ENCODE peak calls at places on chromosomes 13 and 19, in six cellular contexts. One of them, this sample, is unnamed.

GRCh38 chr13:84658881-84659661 is 776.8 kb upstream of the SLITRK1 start:
- DNase-seq in endothelial cell: no peak
- DNase-seq in A549: no peak
- DNase-seq in testis: no peak
- DNase-seq in GM23338: no peak
- DNase-seq in choroid plexus epithelial cell: no peak
- DNase-seq in this sample: no peak

GRCh38 chr13:50543767-50544166 is 299.7 kb downstream of the DLEU7 start:
- DNase-seq in A549: no peak
- DNase-seq in choroid plexus epithelial cell: peak
- DNase-seq in GM23338: peak
- DNase-seq in testis: no peak
- DNase-seq in endothelial cell: no peak
- DNase-seq in this sample: no peak

GRCh38 chr19:50896591-50897190 is 14.5 kb downstream of the KLK4 start:
- DNase-seq in endothelial cell: no peak
- DNase-seq in choroid plexus epithelial cell: peak
- DNase-seq in GM23338: no peak
- DNase-seq in A549: peak
- DNase-seq in testis: no peak
- DNase-seq in this sample: no peak

GRCh38 chr13:36421447-36421846 is 10.8 kb upstream of the CCNA1 start:
- DNase-seq in choroid plexus epithelial cell: peak
- DNase-seq in GM23338: no peak
- DNase-seq in A549: no peak
- DNase-seq in endothelial cell: no peak
- DNase-seq in testis: no peak
- DNase-seq in this sample: no peak

GRCh38 chr19:9597027-9597426 is 12.7 kb upstream of the ZNF121 start:
- DNase-seq in choroid plexus epithelial cell: peak
- DNase-seq in testis: no peak
- DNase-seq in endothelial cell: no peak
- DNase-seq in GM23338: no peak
- DNase-seq in A549: no peak
- DNase-seq in this sample: no peak

GRCh38 chr19:2167896-2168618 is 4.3 kb downstream of the DOT1L start:
- DNase-seq in endothelial cell: no peak
- DNase-seq in choroid plexus epithelial cell: peak
- DNase-seq in GM23338: no peak
- DNase-seq in testis: peak
- DNase-seq in A549: peak
- DNase-seq in this sample: peak

GRCh38 chr19:42140125-42140754 is 8.0 kb upstream of the POU2F2 start:
- DNase-seq in endothelial cell: peak
- DNase-seq in A549: peak
- DNase-seq in testis: peak
- DNase-seq in choroid plexus epithelial cell: peak
- DNase-seq in GM23338: peak
- DNase-seq in this sample: peak

GRCh38 chr13:65112123-65113075 is 2117.7 kb downstream of the PCDH9 start:
- DNase-seq in testis: no peak
- DNase-seq in GM23338: no peak
- DNase-seq in A549: peak
- DNase-seq in endothelial cell: no peak
- DNase-seq in choroid plexus epithelial cell: peak
- DNase-seq in this sample: no peak

GRCh38 chr19:48881741-48882657 is 9.8 kb downstream of the PPP1R15A start:
- DNase-seq in A549: peak
- DNase-seq in choroid plexus epithelial cell: peak
- DNase-seq in endothelial cell: no peak
- DNase-seq in testis: no peak
- DNase-seq in GM23338: peak
- DNase-seq in this sample: no peak

GRCh38 chr19:17348700-17349099 is 11.3 kb downstream of the GTPBP3 start:
- DNase-seq in A549: peak
- DNase-seq in choroid plexus epithelial cell: peak
- DNase-seq in endothelial cell: peak
- DNase-seq in GM23338: peak
- DNase-seq in testis: no peak
- DNase-seq in this sample: no peak

GRCh38 chr19:49882643-49883042 is 5.1 kb downstream of the TBC1D17 start:
- DNase-seq in GM23338: no peak
- DNase-seq in testis: no peak
- DNase-seq in endothelial cell: no peak
- DNase-seq in choroid plexus epithelial cell: no peak
- DNase-seq in A549: no peak
- DNase-seq in this sample: no peak

GRCh38 chr13:24747248-24748151 is 16.5 kb upstream of the RNF17 start:
- DNase-seq in choroid plexus epithelial cell: peak
- DNase-seq in A549: peak
- DNase-seq in testis: peak
- DNase-seq in endothelial cell: peak
- DNase-seq in GM23338: peak
- DNase-seq in this sample: no peak

GRCh38 chr19:16527971-16528521 is 14.2 kb downstream of the CHERP start:
- DNase-seq in choroid plexus epithelial cell: peak
- DNase-seq in GM23338: peak
- DNase-seq in testis: peak
- DNase-seq in endothelial cell: peak
- DNase-seq in A549: peak
- DNase-seq in this sample: no peak

GRCh38 chr19:6528544-6529121 is 2.2 kb upstream of the TNFSF9 start:
- DNase-seq in testis: peak
- DNase-seq in A549: peak
- DNase-seq in endothelial cell: no peak
- DNase-seq in choroid plexus epithelial cell: no peak
- DNase-seq in GM23338: peak
- DNase-seq in this sample: peak

DNA sequence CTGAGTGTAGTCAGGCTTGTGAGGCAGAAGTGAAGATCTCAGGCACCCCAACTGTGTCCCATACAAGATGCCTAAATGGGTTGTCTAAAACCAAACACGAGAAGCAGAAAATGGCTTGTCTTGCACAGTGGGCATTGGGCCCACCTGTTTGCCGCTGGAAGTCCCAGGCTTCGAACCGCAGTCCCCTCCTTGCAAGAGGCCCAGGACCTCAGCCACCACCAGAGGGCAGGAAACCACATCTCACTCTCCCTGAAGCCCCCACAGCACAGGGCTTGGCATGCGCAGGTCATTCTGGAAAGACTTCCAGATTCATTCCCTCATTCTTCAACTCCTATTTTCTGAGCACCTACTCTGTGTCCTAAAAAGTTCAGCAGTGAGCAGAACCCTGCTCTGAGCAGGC is 973.7 kb downstream of the UQCRFS1 start:
- DNase-seq in GM23338: peak
- DNase-seq in choroid plexus epithelial cell: peak
- DNase-seq in endothelial cell: peak
- DNase-seq in testis: peak
- DNase-seq in A549: peak
- DNase-seq in this sample: no peak
- TF ChIP-seq CTCF in GM23338: peak
- TF ChIP-seq CTCF in choroid plexus epithelial cell: peak
- TF ChIP-seq CTCF in endothelial cell: peak
- TF ChIP-seq CTCF in testis: no peak
- TF ChIP-seq CTCF in A549: no peak
- TF ChIP-seq CTCF in this sample: no peak

DNA sequence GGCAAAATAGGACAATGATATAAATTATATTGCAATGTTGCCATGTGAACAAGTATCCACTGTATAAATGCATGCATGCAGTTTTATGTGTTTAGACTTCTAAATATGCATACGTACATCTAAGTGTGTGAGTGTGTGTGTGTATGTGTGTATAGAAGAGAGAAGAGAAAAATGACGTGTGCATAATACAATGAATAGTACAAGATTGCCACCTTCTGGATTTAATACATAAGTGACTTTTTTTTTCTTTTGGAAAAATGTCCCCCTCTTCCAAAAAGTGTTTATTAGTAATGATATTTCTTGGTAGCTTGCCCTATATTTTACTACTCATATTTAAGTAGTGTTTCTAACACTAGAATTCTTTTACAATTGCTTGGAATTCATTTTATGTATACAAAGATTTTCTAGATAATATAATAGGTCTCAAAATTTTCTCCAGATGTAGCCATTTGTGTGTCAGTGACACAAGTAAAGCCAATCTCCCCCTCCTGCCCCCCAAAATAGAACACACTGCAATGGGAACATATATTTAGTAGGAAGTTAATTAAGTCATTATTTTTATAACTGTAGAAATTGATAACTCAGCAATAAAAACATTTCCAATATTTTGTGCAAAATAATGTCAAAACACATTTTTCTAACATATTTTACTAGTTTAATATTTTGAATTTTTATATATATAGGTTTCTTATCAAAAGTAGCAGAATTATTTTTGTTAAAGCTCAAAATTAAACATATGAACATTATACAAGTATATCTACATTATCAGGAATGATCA is 783.3 kb upstream of the ATXN8OS start:
- DNase-seq in choroid plexus epithelial cell: peak
- DNase-seq in endothelial cell: no peak
- DNase-seq in testis: no peak
- DNase-seq in A549: peak
- DNase-seq in GM23338: peak
- DNase-seq in this sample: no peak
- TF ChIP-seq CTCF in choroid plexus epithelial cell: peak
- TF ChIP-seq CTCF in endothelial cell: no peak
- TF ChIP-seq CTCF in testis: no peak
- TF ChIP-seq CTCF in A549: peak
- TF ChIP-seq CTCF in GM23338: peak
- TF ChIP-seq CTCF in this sample: no peak

DNA sequence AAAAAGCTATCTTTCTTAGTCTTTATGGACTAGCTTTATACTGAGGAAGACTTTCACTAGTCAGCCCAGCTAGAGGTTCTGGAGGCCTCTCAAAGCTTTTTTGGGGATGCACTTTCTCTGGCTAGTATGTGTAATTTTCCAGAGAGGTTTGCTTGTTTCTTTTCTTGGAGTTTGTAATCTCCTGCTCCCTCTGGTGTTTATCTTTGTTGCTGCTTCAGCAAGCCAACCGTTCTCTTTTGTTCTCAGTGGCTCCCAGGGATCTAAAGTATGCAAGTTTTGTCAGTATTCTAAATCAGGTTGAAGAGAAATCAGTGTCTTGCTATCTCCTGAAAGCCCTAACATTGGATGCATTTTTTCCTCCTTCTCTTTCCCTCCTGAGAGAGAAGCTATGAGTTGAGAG is 121.1 kb upstream of the MYO16 start:
- DNase-seq in A549: peak
- DNase-seq in testis: no peak
- DNase-seq in choroid plexus epithelial cell: peak
- DNase-seq in endothelial cell: peak
- DNase-seq in GM23338: peak
- DNase-seq in this sample: no peak
- TF ChIP-seq CTCF in A549: peak
- TF ChIP-seq CTCF in testis: no peak
- TF ChIP-seq CTCF in choroid plexus epithelial cell: peak
- TF ChIP-seq CTCF in endothelial cell: no peak
- TF ChIP-seq CTCF in GM23338: peak
- TF ChIP-seq CTCF in this sample: peak

GRCh38 chr19:45468159-45468651 is 409 bp downstream of the FOSB start:
- DNase-seq in A549: no peak
- DNase-seq in endothelial cell: no peak
- DNase-seq in testis: peak
- DNase-seq in GM23338: no peak
- DNase-seq in choroid plexus epithelial cell: peak
- DNase-seq in this sample: no peak
- TF ChIP-seq CTCF in A549: no peak
- TF ChIP-seq CTCF in endothelial cell: no peak
- TF ChIP-seq CTCF in testis: no peak
- TF ChIP-seq CTCF in GM23338: no peak
- TF ChIP-seq CTCF in choroid plexus epithelial cell: peak
- TF ChIP-seq CTCF in this sample: no peak

This sample was measured in lower lobe of right lung.